ENCODE peak calls at places on chromosomes 3 and 15, in four cellular contexts. G is stomach, A is Peyer's patch, I is WTC11. J is an unnamed sample.

GRCh38 chr15:66323312-66323928 is 30.1 kb downstream of the DIS3L start:
- DNase-seq in G (no peak), A (no peak), I (no peak), J (no peak)

GRCh38 chr3:195097331-195098255 is 173.4 kb downstream of the XXYLT1 start:
- DNase-seq in G (no peak), A (peak), I (no peak), J (no peak)

GRCh38 chr3:25820372-25820771 is 30.5 kb downstream of the OXSM start:
- DNase-seq in G (no peak), A (no peak), I (no peak), J (no peak)

GRCh38 chr3:31493187-31493586 is 39.5 kb upstream of the STT3B start:
- DNase-seq in G (no peak), A (no peak), I (no peak), J (no peak)

GRCh38 chr3:189787622-189788021 is 156.4 kb downstream of the TP63 start:
- DNase-seq in G (no peak), A (no peak), I (no peak), J (no peak)

GRCh38 chr3:87489892-87490291 is 213.5 kb upstream of the POU1F1 start:
- DNase-seq in G (no peak), A (no peak), I (no peak), J (no peak)

GRCh38 chr3:56988458-56988857 is 72.0 kb upstream of the SPATA12 start:
- DNase-seq in G (no peak), A (no peak), I (no peak), J (no peak)

GRCh38 chr3:16338999-16339398 is 74.0 kb downstream of the OXNAD1 start:
- DNase-seq in G (no peak), A (no peak), I (no peak), J (peak)

GRCh38 chr15:38084289-38084688 is 149.8 kb downstream of the TMCO5A start:
- DNase-seq in G (no peak), A (no peak), I (no peak), J (no peak)

GRCh38 chr15:91849749-91850161 is 3.8 kb upstream of the SLCO3A1 start:
- DNase-seq in G (no peak), A (no peak), I (no peak), J (no peak)
- TF ChIP-seq CTCF in G (no peak), A (peak), I (peak), J (peak)

GRCh38 chr15:56936929-56937328 is 18.5 kb downstream of the TCF12 start:
- DNase-seq in G (no peak), A (no peak), I (no peak), J (no peak)
- TF ChIP-seq CTCF in G (no peak), A (no peak), I (no peak), J (no peak)

GRCh38 chr3:193638833-193639232 is 45.8 kb downstream of the OPA1 start:
- DNase-seq in G (no peak), A (no peak), I (no peak), J (no peak)
- TF ChIP-seq CTCF in G (no peak), A (no peak), I (no peak), J (no peak)

GRCh38 chr15:34133511-34133910 is 31.6 kb downstream of the PGBD4 start:
- DNase-seq in G (no peak), A (no peak), I (no peak), J (no peak)

GRCh38 chr15:34128898-34129297 is 27.0 kb downstream of the PGBD4 start:
- DNase-seq in G (no peak), A (no peak), I (no peak), J (no peak)

GRCh38 chr15:34132881-34133280 is 31.0 kb downstream of the PGBD4 start:
- DNase-seq in G (no peak), A (no peak), I (no peak), J (no peak)
- TF ChIP-seq CTCF in G (no peak), A (no peak), I (no peak), J (no peak)

GRCh38 chr3:186609247-186609868 is 3.5 kb upstream of the AHSG start:
- DNase-seq in G (peak), A (no peak), I (no peak), J (no peak)
- TF ChIP-seq CTCF in G (no peak), A (no peak), I (no peak), J (no peak)

DNA sequence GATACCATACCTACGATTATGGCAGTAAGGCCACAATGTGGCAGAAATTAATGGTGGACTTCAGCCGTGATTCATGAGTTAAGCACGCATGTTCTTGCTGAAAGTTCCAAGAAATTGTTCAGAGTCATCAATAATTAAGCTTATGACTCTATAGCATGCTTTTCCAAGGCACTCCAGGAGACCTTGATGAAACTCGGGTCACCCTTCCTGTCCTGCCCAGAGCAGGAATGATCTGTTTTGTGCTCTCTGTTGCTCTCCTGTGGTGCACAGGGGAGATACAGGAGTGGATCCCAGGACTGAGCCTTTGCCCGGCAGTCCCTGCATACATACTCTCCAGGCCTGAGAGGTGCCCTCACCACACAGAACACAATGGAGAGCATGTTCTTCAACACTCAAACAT is 141.6 kb upstream of the SLC2A2 start:
- DNase-seq in G (no peak), A (no peak), I (peak), J (no peak)
- TF ChIP-seq CTCF in G (no peak), A (no peak), I (no peak), J (no peak)

DNA sequence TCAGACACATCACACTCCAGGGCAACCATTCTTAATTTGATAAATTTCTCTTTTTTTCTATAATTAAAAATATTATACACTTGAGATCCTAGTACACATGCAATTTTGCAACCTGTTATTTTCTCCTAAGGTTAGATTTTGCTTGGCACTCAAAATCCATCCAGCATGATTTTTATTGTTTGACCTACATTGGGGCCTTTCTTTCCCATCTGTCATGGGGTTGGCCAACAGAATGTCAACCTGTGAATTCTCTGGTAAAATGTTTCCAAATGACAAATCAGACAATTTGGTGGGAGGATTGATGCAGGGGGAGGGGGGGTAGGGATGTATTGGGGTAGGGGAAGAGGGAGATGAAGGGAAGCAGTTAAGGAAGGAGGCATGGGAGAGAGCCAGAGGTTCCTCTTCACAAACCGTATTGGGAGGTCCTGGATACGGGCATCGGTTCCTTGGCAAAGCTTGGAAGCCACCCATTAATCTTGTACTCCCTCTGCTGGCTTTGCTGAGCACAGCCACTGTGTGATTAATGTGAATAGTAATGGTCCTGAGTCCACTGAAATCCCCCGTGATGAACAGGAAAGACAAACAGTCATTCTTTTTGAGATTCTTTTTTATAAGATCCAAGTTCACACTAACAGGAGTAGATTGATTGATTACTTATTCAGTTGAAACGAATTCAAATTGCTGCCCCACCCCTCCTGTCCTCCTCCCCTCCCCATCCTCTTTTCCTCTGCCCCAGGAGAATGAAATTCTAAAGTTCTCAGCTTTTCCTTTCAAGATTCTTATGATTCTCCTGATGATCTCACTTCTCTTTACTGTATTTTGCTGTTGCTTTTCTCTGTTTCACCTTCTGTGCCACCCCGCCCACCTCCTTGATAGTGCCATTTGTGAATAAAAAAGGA is 82.2 kb upstream of the SLC25A26 start:
- DNase-seq in G (peak), A (no peak), I (peak), J (no peak)
- TF ChIP-seq CTCF in G (no peak), A (no peak), I (peak), J (no peak)

DNA sequence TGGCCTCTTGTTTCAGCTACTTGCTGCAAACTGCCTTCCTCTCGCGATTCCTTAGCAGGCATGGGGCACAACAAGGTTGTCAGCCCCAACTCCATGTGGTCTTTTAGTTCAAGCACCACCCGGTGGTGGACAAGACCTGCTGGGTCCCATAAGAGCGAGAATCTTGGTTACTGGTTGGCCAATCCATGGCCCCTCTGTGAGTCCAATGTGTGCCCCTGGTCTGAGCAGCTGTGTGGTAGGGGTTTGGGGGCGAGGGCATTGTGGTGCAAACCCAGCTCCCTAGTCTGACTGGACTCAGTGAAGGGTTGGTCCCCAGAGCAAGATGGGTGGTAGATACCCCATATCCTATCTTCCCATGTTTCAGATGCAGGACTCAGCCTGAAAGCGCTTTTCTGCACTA is 48.8 kb downstream of the MESD start:
- DNase-seq in G (no peak), A (no peak), I (no peak), J (no peak)
- TF ChIP-seq CTCF in G (no peak), A (no peak), I (no peak), J (no peak)

J was measured in CD8-positive, alpha-beta T cell.